ENCODE peak calls at places on chromosomes 3 and 15, in seven cellular contexts. Y is HCT116, T is astrocyte of the spinal cord, Z is PC-3, E is choroid plexus epithelial cell, W is cardiac muscle cell, M is AG09309. L is an unnamed sample.

GRCh38 chr3:139934557-139935070 is 371 bp upstream of the CLSTN2 start:
- DNase-seq in W (peak; percentile 90), T (peak; percentile 15), E (peak; percentile 66), M (no peak), Z (no peak), Y (no peak), L (peak; percentile 57)

GRCh38 chr15:63291507-63291906 is 14.1 kb downstream of the APH1B start:
- DNase-seq in Z (peak; percentile 33), T (peak; percentile 95), Y (no peak), M (peak; percentile 74), W (no peak), E (peak; percentile 96), L (no peak)

GRCh38 chr3:14440531-14441239 is 38.3 kb downstream of the SLC6A6 start:
- DNase-seq in W (peak; percentile 57), E (peak; percentile 36), Z (peak; percentile 21), Y (no peak), T (peak; percentile 34), M (no peak), L (no peak)

GRCh38 chr15:99568548-99569352 is 3.0 kb downstream of the MEF2A start:
- DNase-seq in Y (no peak), E (peak; percentile 64), Z (no peak), M (no peak), T (peak; percentile 38), W (no peak), L (no peak)

GRCh38 chr15:31352283-31352880 is 25.7 kb downstream of the KLF13 start:
- DNase-seq in T (peak; percentile 7), Z (no peak), Y (no peak), W (peak; percentile 37), M (no peak), E (no peak), L (no peak)

GRCh38 chr3:100141576-100141975 is 27.3 kb upstream of the FILIP1L start:
- DNase-seq in T (no peak), W (no peak), Z (no peak), E (no peak), Y (no peak), M (no peak), L (no peak)

GRCh38 chr3:40871411-40871810 is 327.9 kb upstream of the CTNNB1 start:
- DNase-seq in Y (no peak), T (no peak), Z (no peak), W (no peak), E (no peak), M (no peak), L (no peak)

GRCh38 chr15:69794643-69795461 is 302.9 kb downstream of the TLE3 start:
- DNase-seq in E (peak; percentile 61), W (peak; percentile 34), Y (peak; percentile 4), T (peak; percentile 65), M (no peak), Z (peak; percentile 62), L (no peak)

GRCh38 chr3:102235679-102236078 is 199.1 kb upstream of the ZPLD1 start:
- DNase-seq in E (peak; percentile 65), T (peak; percentile 29), M (no peak), Y (no peak), W (no peak), Z (peak; percentile 57), L (no peak)

GRCh38 chr3:72797773-72798543 is 50.3 kb downstream of the SHQ1 start:
- DNase-seq in W (peak; percentile 87), T (peak; percentile 45), Z (no peak), Y (no peak), M (no peak), E (peak; percentile 33), L (no peak)

GRCh38 chr3:139288266-139288821 is 55.5 kb upstream of the MRPS22 start:
- DNase-seq in M (no peak), Z (no peak), W (peak; percentile 44), E (no peak), T (no peak), Y (no peak), L (peak; percentile 20)

GRCh38 chr3:177905895-177906511 is 630.2 kb upstream of the KCNMB2 start:
- DNase-seq in E (peak; percentile 94), M (peak; percentile 73), Y (no peak), T (peak; percentile 93), W (no peak), Z (peak; percentile 45), L (no peak)

GRCh38 chr3:41419809-41420208 is 220.5 kb downstream of the CTNNB1 start:
- DNase-seq in E (no peak), Y (no peak), T (no peak), W (no peak), M (no peak), Z (no peak), L (no peak)

GRCh38 chr15:94105760-94106159 is 125.6 kb upstream of the MCTP2 start:
- DNase-seq in E (no peak), T (no peak), W (no peak), Z (no peak), M (no peak), Y (no peak), L (no peak)

GRCh38 chr3:172562881-172563835 is 39.9 kb upstream of the TNFSF10 start:
- DNase-seq in Y (no peak), E (peak; percentile 88), W (no peak), M (peak; percentile 94), T (peak; percentile 81), Z (peak; percentile 62), L (no peak)

GRCh38 chr3:51471775-51472652 is 27.8 kb downstream of the DCAF1 start:
- DNase-seq in T (peak; percentile 8), E (peak; percentile 2), W (no peak), Z (no peak), M (no peak), Y (no peak), L (no peak)

GRCh38 chr3:30578479-30578878 is 27.9 kb upstream of the TGFBR2 start:
- DNase-seq in T (peak; percentile 94), Y (no peak), M (peak; percentile 97), W (no peak), E (peak; percentile 94), Z (peak; percentile 94), L (no peak)

GRCh38 chr3:102265720-102266119 is 169.1 kb upstream of the ZPLD1 start:
- DNase-seq in T (peak; percentile 46), Y (no peak), Z (no peak), M (no peak), E (peak; percentile 23), W (no peak), L (no peak)

GRCh38 chr15:62850791-62851291 is 191.7 kb upstream of the TPM1 start:
- DNase-seq in T (peak; percentile 81), E (peak; percentile 83), Z (peak; percentile 67), M (peak; percentile 47), W (peak; percentile 55), Y (no peak), L (no peak)

GRCh38 chr15:74134387-74135027 is 4.1 kb downstream of the ISLR2 start:
- DNase-seq in M (no peak), Z (no peak), W (peak; percentile 78), T (peak; percentile 22), Y (no peak), E (no peak), L (no peak)

DNA sequence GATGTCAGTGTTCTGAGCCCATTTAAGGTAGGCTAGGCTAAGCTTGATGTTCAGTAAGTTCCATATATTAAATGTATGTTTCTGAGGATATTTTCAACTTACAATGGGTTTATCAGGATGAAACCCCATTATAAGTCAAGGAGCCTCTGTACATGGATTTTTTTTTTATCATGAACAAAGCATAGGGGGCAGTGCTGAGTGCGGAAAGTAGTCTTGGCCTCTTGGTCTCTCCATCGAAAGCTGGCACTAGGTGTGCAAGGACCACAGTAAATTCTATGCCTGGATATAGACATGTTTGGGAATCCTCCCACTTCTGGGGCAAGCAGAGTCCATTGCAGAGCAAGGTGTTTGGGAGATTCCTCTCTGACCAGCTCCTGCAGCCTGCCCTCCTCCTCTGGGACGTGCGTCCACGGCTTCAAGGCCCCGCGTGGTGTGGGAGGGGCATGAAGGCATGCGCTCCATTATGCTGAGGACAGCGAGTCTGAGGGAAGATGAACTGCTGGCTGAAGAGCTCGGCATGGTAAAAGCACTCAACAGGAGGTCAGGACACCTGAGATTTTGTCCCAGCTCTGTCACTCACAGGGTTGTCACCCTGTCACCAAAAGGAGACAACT is 122.9 kb upstream of the LIPC start:
- DNase-seq in W (no peak), Y (no peak), M (no peak), T (no peak), Z (no peak), E (no peak), L (no peak)
- TF ChIP-seq CTCF in W (no peak), Y (peak; percentile 42), M (peak; percentile 3), T (no peak), Z (peak; percentile 19), E (peak; percentile 15), L (peak; percentile 25)

GRCh38 chr3:53257465-53257864 is 1.6 kb upstream of the TKT start:
- DNase-seq in W (no peak), Z (no peak), E (no peak), Y (no peak), T (no peak), M (no peak), L (no peak)

GRCh38 chr3:53261712-53262111 is 5.9 kb upstream of the TKT start:
- DNase-seq in Y (no peak), T (no peak), E (no peak), W (no peak), Z (no peak), M (no peak), L (no peak)

GRCh38 chr3:53260286-53260785 is 4.5 kb upstream of the TKT start:
- DNase-seq in W (no peak), Y (no peak), Z (no peak), T (no peak), E (no peak), M (no peak), L (no peak)

GRCh38 chr3:53258600-53259426 is 3.0 kb upstream of the TKT start:
- DNase-seq in M (no peak), Y (no peak), W (no peak), Z (no peak), E (no peak), T (no peak), L (no peak)

GRCh38 chr3:53259427-53260259 is 3.8 kb upstream of the TKT start:
- DNase-seq in E (no peak), Y (no peak), M (no peak), T (no peak), W (no peak), Z (no peak), L (no peak)
- TF ChIP-seq CTCF in E (no peak), Y (no peak), M (no peak), T (no peak), W (no peak), Z (no peak), L (no peak)

GRCh38 chr3:134367412-134367811 is 6.8 kb downstream of the AMOTL2 start:
- DNase-seq in W (no peak), M (no peak), Z (no peak), Y (no peak), T (no peak), E (peak; percentile 18), L (no peak)
- TF ChIP-seq CTCF in W (no peak), M (peak; percentile 26), Z (no peak), Y (peak; percentile 22), T (peak; percentile 21), E (peak; percentile 39), L (no peak)

DNA sequence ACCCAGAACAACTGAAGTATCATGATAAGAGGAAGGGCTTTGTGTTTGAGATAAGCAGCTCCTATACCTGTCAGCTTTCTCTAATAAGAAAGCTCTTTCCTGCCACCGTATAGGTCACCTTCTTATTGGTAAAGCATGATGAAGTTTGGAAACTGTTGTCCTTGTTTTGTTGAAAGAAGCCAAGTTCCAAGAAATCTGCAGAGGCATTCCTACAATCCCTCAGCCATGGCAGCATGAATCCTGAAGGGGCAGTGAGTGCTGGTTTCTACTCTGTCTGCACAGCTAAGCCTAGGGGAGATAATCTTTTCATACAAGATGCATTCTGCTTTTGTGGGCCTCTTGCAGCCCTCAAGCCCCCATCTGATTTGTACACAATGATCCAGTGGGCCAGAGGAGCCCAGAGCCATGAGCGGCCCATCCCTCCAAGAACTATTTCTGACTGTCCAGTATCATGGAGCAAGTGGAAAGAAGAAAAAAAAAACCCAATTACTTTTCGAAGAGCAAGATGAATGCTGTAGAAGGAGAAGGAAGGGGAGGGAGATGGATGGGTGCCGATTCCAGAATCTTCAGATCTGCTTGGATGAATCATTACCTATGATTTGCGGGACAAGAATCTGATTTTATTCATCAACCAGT is 1.9 kb upstream of the THBS1 start:
- DNase-seq in Z (no peak), T (peak; percentile 20), Y (no peak), M (peak; percentile 11), E (no peak), W (peak; percentile 36), L (no peak)
- TF ChIP-seq CTCF in Z (no peak), T (peak; percentile 13), Y (no peak), M (peak; percentile 27), E (peak; percentile 40), W (peak; percentile 25), L (no peak)

L was measured in progenitor cell of endocrine pancreas.